ENCODE peak calls at places on chromosomes 13 and 19, in nine cellular contexts. W is posterior cingulate gyrus, Y is immature natural killer cell, L is cardiac muscle cell, H is kidney epithelial cell, M is nucleus accumbens, Z is body of pancreas, J is thyroid gland, O is renal cortical epithelial cell. U is an unnamed sample.

GRCh38 chr19:8697671-8698432 is 743 bp downstream of the ACTL9 start:
- DNase-seq in H (no peak), J (no peak), M (no peak), Y (no peak), Z (no peak), L (no peak), O (no peak), W (no peak), U (no peak)

GRCh38 chr19:14305706-14306105 is 75.5 kb upstream of the ADGRE5 start:
- DNase-seq in W (no peak), Z (no peak), Y (no peak), M (no peak), O (no peak), J (no peak), H (no peak), L (no peak), U (no peak)

GRCh38 chr19:16340092-16340491 is 15.5 kb downstream of the KLF2 start:
- DNase-seq in Z (no peak), J (no peak), H (no peak), W (no peak), M (no peak), L (no peak), Y (no peak), O (peak), U (no peak)

GRCh38 chr13:40503026-40503425 is 163.4 kb downstream of the FOXO1 start:
- DNase-seq in Y (no peak), M (no peak), H (no peak), W (no peak), Z (no peak), O (no peak), L (no peak), J (no peak), U (no peak)

GRCh38 chr19:3813473-3814392 is 27.6 kb upstream of the MATK start:
- DNase-seq in O (no peak), W (no peak), L (no peak), J (no peak), Y (peak), M (no peak), Z (no peak), H (no peak), U (no peak)

GRCh38 chr19:3765121-3765520 is 2.6 kb downstream of the MRPL54 start:
- DNase-seq in M (no peak), H (no peak), W (no peak), O (no peak), Z (no peak), Y (no peak), J (no peak), L (no peak), U (no peak)

GRCh38 chr13:24984134-24984533 is 111.8 kb upstream of the PABPC3 start:
- DNase-seq in Z (no peak), L (no peak), W (no peak), Y (no peak), J (no peak), M (no peak), O (peak), H (no peak), U (no peak)

GRCh38 chr13:46686171-46686570 is 110.8 kb downstream of the ESD start:
- DNase-seq in M (no peak), W (no peak), O (no peak), L (no peak), Y (no peak), J (no peak), Z (no peak), H (no peak), U (no peak)

GRCh38 chr13:90302113-90302512 is 1045.4 kb upstream of the MIR17HG start:
- DNase-seq in J (no peak), Z (no peak), W (no peak), L (peak), O (peak), Y (no peak), H (no peak), M (no peak), U (no peak)

GRCh38 chr13:110103479-110103878 is 203.5 kb downstream of the COL4A1 start:
- DNase-seq in O (peak), W (no peak), L (peak), J (no peak), Z (no peak), Y (no peak), H (no peak), M (no peak), U (no peak)

GRCh38 chr19:54162241-54162805 is 2.8 kb upstream of the LENG1 start:
- DNase-seq in W (no peak), H (no peak), J (peak), L (peak), M (peak), Z (peak), O (peak), Y (peak), U (no peak)

GRCh38 chr19:12838182-12838890 is at the start of gene MAST1:
- DNase-seq in Z (peak), M (peak), J (peak), L (peak), H (no peak), W (peak), O (no peak), Y (peak), U (no peak)